ENCODE peak calls at places on chromosome 11, in four cellular contexts. N, C, D and R are unnamed samples.

GRCh38 chr11:57763568-57763967 is 2.0 kb downstream of the CTNND1 start:
- DNase-seq in N (no peak), C (peak), D (no peak), R (peak)

GRCh38 chr11:65852508-65853248 is 5.3 kb downstream of the CFL1 start:
- DNase-seq in N (no peak), C (no peak), D (no peak), R (no peak)

GRCh38 chr11:469684-470667 is 19.9 kb downstream of the PTDSS2 start:
- DNase-seq in N (no peak), C (peak), D (no peak), R (peak)

GRCh38 chr11:110431212-110432073 is 1.7 kb downstream of the FDX1 start:
- DNase-seq in N (no peak), C (no peak), D (peak), R (peak)

GRCh38 chr11:75365711-75366181 is 14.3 kb upstream of the ARRB1 start:
- DNase-seq in N (no peak), C (no peak), D (no peak), R (no peak)

GRCh38 chr11:9716275-9717039 is 52.6 kb downstream of the SWAP70 start:
- DNase-seq in N (no peak), C (peak), D (no peak), R (no peak)

GRCh38 chr11:76769645-76770586 is 13.2 kb upstream of the TSKU start:
- DNase-seq in N (no peak), C (no peak), D (no peak), R (no peak)

GRCh38 chr11:67422894-67423293 is 5.4 kb upstream of the RPS6KB2 start:
- DNase-seq in N (no peak), C (no peak), D (no peak), R (no peak)

GRCh38 chr11:68364581-68364980 is 52.2 kb downstream of the LRP5 start:
- DNase-seq in N (no peak), C (no peak), D (no peak), R (no peak)